ENCODE peak calls at places on chromosomes 13 and 19, in four cellular contexts. R is K562, A is GM12891, P is GM12878. Y is an unnamed sample.

GRCh38 chr13:23963947-23964346 is 66.6 kb upstream of the C1QTNF9B start:
- DNase-seq in A (no peak), P (no peak), R (no peak), Y (no peak)

GRCh38 chr13:40207110-40207478 is 459.3 kb downstream of the FOXO1 start:
- DNase-seq in A (no peak), R (no peak), P (peak; percentile 74), Y (peak; percentile 29)

GRCh38 chr19:49210901-49211451 is 53.4 kb downstream of the TRPM4 start:
- DNase-seq in P (no peak), A (no peak), R (no peak), Y (no peak)

GRCh38 chr13:94009696-94010095 is 469.8 kb downstream of the DCT start:
- DNase-seq in P (no peak), R (no peak), A (no peak), Y (no peak)

GRCh38 chr13:65971541-65971940 is 1258.6 kb downstream of the PCDH9 start:
- DNase-seq in P (no peak), R (no peak), A (no peak), Y (no peak)

GRCh38 chr13:114164681-114165429 is 14.2 kb upstream of the CFAP97D2 start:
- DNase-seq in A (no peak), R (no peak), P (no peak), Y (no peak)

GRCh38 chr19:12676384-12676792 is 5.3 kb downstream of the DHPS start:
- DNase-seq in R (peak; percentile 83), A (peak; percentile 79), P (no peak), Y (peak; percentile 68)

GRCh38 chr19:54233941-54234340 is 8.6 kb downstream of the LILRA6 start:
- DNase-seq in P (no peak), R (no peak), A (no peak), Y (no peak)

GRCh38 chr19:35457173-35457572 is 9.1 kb downstream of the FFAR2 start:
- DNase-seq in A (no peak), P (peak; percentile 68), R (no peak), Y (no peak)

GRCh38 chr13:36490055-36490454 is 57.8 kb downstream of the CCNA1 start:
- DNase-seq in P (no peak), A (no peak), R (no peak), Y (no peak)

GRCh38 chr13:70527553-70527952 is 419.3 kb upstream of the KLHL1 start:
- DNase-seq in P (no peak), A (no peak), R (no peak), Y (no peak)

GRCh38 chr19:18778826-18779354 is 12.2 kb downstream of the COMP start:
- DNase-seq in P (no peak), R (no peak), A (no peak), Y (no peak)

DNA sequence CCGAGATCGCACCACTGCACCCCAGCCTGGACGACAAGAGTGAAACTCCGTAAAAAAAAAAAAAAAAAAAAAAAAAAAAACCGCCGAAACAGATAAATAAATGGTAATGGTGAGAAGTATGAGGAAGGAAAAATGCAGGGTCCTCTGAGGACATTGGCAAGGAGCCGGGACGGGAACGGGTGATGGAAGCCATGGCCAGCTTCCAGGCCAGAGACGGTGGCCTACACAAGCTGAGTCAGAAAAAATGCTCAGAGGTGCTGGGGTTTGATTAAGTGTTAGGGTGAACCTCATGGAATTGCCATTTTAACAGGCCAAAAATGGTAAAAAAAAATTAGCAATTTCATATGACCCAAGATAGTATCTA is 873 bp upstream of the ZSWIM4 start:
- DNase-seq in P (no peak), A (no peak), R (no peak), Y (no peak)
- TF ChIP-seq SPI1 in P (no peak), A (no peak), R (no peak), Y (no peak)

GRCh38 chr13:110017379-110017778 is 231.0 kb upstream of the IRS2 start:
- DNase-seq in R (no peak), P (no peak), A (no peak), Y (no peak)
- TF ChIP-seq SPI1 in R (no peak), P (no peak), A (no peak), Y (no peak)

DNA sequence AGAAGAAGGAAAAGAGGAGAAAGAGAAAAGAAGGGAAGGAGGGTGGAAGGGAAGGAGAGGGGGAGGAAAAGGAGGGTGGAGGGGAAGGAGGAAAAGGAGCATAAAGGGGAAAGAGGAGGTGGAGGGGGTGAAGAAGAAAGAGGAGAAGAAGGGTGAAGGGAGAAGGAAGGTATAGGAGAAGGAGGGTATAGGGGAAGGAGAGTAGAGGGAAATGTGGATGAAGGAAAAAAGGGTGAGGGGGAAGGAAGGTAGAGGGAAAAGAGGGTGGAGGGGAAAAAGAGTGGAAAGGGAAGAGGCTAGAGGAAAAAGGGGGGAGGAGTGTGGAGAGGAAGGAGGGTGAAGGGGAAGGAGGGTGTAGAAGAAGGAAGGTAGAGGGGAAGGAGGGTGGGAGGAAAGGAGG is 928.6 kb downstream of the UQCRFS1 start:
- DNase-seq in R (no peak), A (no peak), P (no peak), Y (no peak)
- TF ChIP-seq SPI1 in R (no peak), A (no peak), P (no peak), Y (no peak)

GRCh38 chr19:7104783-7105447 is 35.4 kb downstream of the ZNF557 start:
- DNase-seq in R (no peak), A (no peak), P (peak; percentile 40), Y (peak; percentile 40)

GRCh38 chr19:7112675-7113074 is 43.2 kb downstream of the ZNF557 start:
- DNase-seq in P (no peak), A (no peak), R (no peak), Y (no peak)

GRCh38 chr19:7106711-7107657 is 37.5 kb downstream of the ZNF557 start:
- DNase-seq in A (no peak), R (no peak), P (no peak), Y (no peak)

GRCh38 chr19:7113233-7113632 is 43.7 kb downstream of the ZNF557 start:
- DNase-seq in P (no peak), R (no peak), A (no peak), Y (no peak)

DNA sequence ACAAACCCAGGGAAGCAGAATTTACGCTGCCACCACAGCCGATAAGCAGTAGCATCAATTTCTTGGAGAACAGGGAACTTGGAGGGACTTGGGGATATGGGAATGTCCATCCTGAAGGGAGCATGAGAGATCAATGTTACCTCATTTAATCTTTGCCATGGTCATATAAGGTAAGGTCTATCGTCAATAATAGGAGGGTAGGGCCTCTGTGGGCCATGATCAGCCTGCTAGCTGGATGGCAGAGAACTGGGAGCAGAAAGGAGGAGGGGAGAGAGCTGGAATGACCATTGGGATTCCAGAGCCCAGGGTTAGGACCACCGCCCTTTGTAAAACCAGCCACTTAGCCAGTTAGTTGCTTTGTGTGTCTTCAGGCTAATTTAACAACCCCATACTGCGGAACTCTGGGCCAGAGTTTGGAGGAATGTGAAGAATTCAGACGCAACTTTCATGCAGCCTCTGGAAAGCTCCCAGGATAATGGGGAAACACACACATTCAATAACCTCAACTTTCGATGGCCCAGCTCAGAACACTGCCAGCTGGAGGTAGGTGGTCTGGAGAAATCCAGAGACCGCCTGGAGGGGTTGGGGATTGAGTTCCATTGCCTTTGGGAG is 40.3 kb downstream of the ZNF557 start:
- DNase-seq in P (no peak), R (no peak), A (no peak), Y (no peak)
- TF ChIP-seq SPI1 in P (no peak), R (no peak), A (no peak), Y (no peak)

GRCh38 chr19:14161305-14161704 is 24.9 kb upstream of the ASF1B start:
- DNase-seq in R (no peak), P (no peak), A (no peak), Y (no peak)
- TF ChIP-seq SPI1 in R (no peak), P (no peak), A (no peak), Y (no peak)

GRCh38 chr13:46570273-46570672 is 17.3 kb downstream of the LRCH1 start:
- DNase-seq in R (no peak), A (no peak), P (no peak), Y (no peak)

GRCh38 chr13:46572758-46573384 is 19.9 kb downstream of the LRCH1 start:
- DNase-seq in P (no peak), A (no peak), R (no peak), Y (no peak)

GRCh38 chr13:46569471-46569870 is 16.5 kb downstream of the LRCH1 start:
- DNase-seq in R (no peak), A (no peak), P (no peak), Y (no peak)

GRCh38 chr13:46571941-46572340 is 19.0 kb downstream of the LRCH1 start:
- DNase-seq in P (no peak), R (no peak), A (no peak), Y (no peak)

DNA sequence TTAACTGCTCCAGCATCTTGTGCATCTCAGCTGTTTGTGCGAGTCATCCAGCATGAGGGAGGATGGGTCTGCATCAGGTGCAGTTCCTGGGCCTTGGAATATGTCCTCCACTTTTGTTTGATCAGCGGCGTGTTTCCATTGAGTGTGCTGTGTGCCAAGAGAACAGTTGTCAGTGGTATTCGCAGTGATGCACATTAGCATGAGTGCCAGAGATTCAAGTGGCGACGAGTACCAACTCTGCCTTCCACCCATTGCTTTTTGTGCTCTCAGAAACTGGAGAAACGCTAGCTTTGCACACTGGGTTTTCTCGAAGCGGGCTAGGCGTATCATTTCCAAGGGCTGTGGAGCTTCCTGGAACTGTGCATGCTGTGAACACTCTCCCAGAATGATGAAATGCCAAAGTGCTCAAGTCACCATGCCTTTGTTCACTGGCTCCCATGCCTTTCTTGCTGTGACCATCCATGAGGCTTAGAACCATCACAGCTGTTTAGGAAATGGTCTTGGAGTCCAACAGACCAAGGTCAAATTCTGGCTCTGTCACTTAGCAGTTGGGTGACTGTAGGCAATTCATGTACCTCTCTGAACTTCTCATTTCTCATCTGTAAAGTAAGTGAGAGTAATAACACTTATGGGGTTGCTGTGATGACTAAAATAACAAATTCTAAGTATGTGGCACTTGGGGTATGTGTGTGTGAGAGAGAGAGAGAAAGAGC is 18.4 kb downstream of the LRCH1 start:
- DNase-seq in P (no peak), R (no peak), A (no peak), Y (no peak)
- TF ChIP-seq SPI1 in P (no peak), R (no peak), A (no peak), Y (no peak)

DNA sequence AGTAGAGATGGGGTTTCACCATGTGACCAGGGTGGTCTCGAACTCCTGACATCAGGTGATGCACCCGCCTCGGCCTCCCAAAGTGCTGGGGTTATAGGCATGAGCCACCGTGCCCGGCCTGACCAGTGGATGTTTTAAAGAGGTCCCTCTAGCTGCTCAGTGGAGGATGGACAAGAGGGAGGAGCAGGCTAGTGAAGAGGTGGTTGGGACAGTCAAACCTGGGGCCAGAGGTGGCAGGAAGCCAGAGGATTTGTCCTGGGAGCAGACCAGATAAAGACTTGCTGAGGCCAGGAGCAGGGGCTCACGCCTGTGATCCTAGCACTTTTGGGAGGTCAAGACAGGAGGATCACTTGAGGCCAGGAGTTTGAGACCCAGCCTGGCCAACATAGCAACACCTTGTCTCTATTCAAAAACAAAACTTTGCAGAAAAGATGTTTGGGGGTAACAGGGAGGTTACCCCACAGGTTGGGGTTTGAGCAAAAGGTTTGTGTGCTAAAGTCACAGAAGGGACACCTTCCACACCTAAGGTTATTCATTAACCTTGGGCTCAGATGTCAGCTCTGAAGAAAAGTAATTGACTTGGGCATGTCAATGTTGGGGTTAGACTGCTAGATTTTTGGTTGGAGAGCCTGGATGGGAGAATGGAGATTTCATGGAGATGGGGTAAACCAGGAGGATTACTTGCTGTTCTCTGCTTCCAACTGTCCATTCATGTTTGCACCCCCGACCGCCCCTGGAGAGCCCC is 9.0 kb downstream of the BCAM start:
- DNase-seq in A (no peak), P (no peak), R (peak; percentile 17), Y (no peak)
- TF ChIP-seq SPI1 in A (no peak), P (no peak), R (no peak), Y (no peak)

Y was measured in HL-60.